ENCODE peak calls at places on chromosomes 4 and X, in five cellular contexts. One of them, this sample, is unnamed.

GRCh38 chrX:40816906-40817305 is 81.6 kb upstream of the MED14 start:
- DNase-seq in A549: no peak
- DNase-seq in transverse colon: no peak
- DNase-seq in sigmoid colon: no peak
- DNase-seq in esophagus squamous epithelium: no peak
- DNase-seq in this sample: no peak

GRCh38 chr4:170202721-170203120 is 113.0 kb upstream of the AADAT start:
- DNase-seq in transverse colon: no peak
- DNase-seq in A549: no peak
- DNase-seq in esophagus squamous epithelium: no peak
- DNase-seq in sigmoid colon: no peak
- DNase-seq in this sample: no peak

GRCh38 chr4:1960170-1960825 is 48.5 kb downstream of the NELFA start:
- DNase-seq in transverse colon: no peak
- DNase-seq in esophagus squamous epithelium: no peak
- DNase-seq in sigmoid colon: no peak
- DNase-seq in A549: no peak
- DNase-seq in this sample: no peak

GRCh38 chr4:187370918-187371317 is 624.7 kb upstream of the ZFP42 start:
- DNase-seq in sigmoid colon: no peak
- DNase-seq in A549: no peak
- DNase-seq in transverse colon: no peak
- DNase-seq in esophagus squamous epithelium: no peak
- DNase-seq in this sample: no peak

GRCh38 chr4:52873861-52874343 is 11.8 kb downstream of the RASL11B start:
- DNase-seq in sigmoid colon: no peak
- DNase-seq in A549: no peak
- DNase-seq in transverse colon: peak
- DNase-seq in esophagus squamous epithelium: no peak
- DNase-seq in this sample: no peak

GRCh38 chrX:31436424-31436823 is 364.6 kb upstream of the FTHL17 start:
- DNase-seq in A549: no peak
- DNase-seq in sigmoid colon: no peak
- DNase-seq in transverse colon: no peak
- DNase-seq in esophagus squamous epithelium: no peak
- DNase-seq in this sample: no peak

GRCh38 chr4:152935661-152936445 is at the start of gene FHDC1:
- DNase-seq in transverse colon: peak
- DNase-seq in esophagus squamous epithelium: no peak
- DNase-seq in sigmoid colon: no peak
- DNase-seq in A549: no peak
- DNase-seq in this sample: no peak

GRCh38 chr4:1302159-1302558 is 12.5 kb downstream of the MAEA start:
- DNase-seq in A549: no peak
- DNase-seq in sigmoid colon: no peak
- DNase-seq in transverse colon: no peak
- DNase-seq in esophagus squamous epithelium: no peak
- DNase-seq in this sample: no peak

GRCh38 chr4:75512336-75513211 is 1.6 kb downstream of the RCHY1 start:
- DNase-seq in esophagus squamous epithelium: no peak
- DNase-seq in A549: no peak
- DNase-seq in sigmoid colon: no peak
- DNase-seq in transverse colon: no peak
- DNase-seq in this sample: no peak

GRCh38 chr4:2427383-2428334 is 8.9 kb downstream of the CFAP99 start:
- DNase-seq in esophagus squamous epithelium: no peak
- DNase-seq in A549: no peak
- DNase-seq in transverse colon: no peak
- DNase-seq in sigmoid colon: no peak
- DNase-seq in this sample: no peak

GRCh38 chr4:148749403-148749802 is 307.2 kb upstream of the NR3C2 start:
- DNase-seq in transverse colon: no peak
- DNase-seq in sigmoid colon: no peak
- DNase-seq in esophagus squamous epithelium: no peak
- DNase-seq in A549: no peak
- DNase-seq in this sample: no peak

GRCh38 chr4:71261633-71262121 is 77.1 kb upstream of the SLC4A4 start:
- DNase-seq in esophagus squamous epithelium: no peak
- DNase-seq in transverse colon: no peak
- DNase-seq in sigmoid colon: no peak
- DNase-seq in A549: no peak
- DNase-seq in this sample: no peak

GRCh38 chr4:7244343-7244680 is 52.0 kb downstream of the SORCS2 start:
- DNase-seq in transverse colon: no peak
- DNase-seq in sigmoid colon: no peak
- DNase-seq in esophagus squamous epithelium: no peak
- DNase-seq in A549: no peak
- DNase-seq in this sample: no peak

GRCh38 chr4:101292901-101293300 is 54.4 kb downstream of the PPP3CA start:
- DNase-seq in esophagus squamous epithelium: no peak
- DNase-seq in A549: no peak
- DNase-seq in transverse colon: no peak
- DNase-seq in sigmoid colon: no peak
- DNase-seq in this sample: no peak

GRCh38 chr4:8781641-8782040 is 90.0 kb downstream of the HMX1 start:
- DNase-seq in esophagus squamous epithelium: no peak
- DNase-seq in A549: no peak
- DNase-seq in sigmoid colon: no peak
- DNase-seq in transverse colon: no peak
- DNase-seq in this sample: no peak

GRCh38 chr4:146308951-146309350 is 94.6 kb downstream of the REELD1 start:
- DNase-seq in sigmoid colon: no peak
- DNase-seq in esophagus squamous epithelium: no peak
- DNase-seq in A549: no peak
- DNase-seq in transverse colon: no peak
- DNase-seq in this sample: no peak

GRCh38 chrX:119753639-119754257 is 4.6 kb upstream of the SOWAHD start:
- DNase-seq in transverse colon: peak
- DNase-seq in esophagus squamous epithelium: no peak
- DNase-seq in A549: no peak
- DNase-seq in sigmoid colon: no peak
- DNase-seq in this sample: no peak
- TF ChIP-seq CTCF in transverse colon: peak
- TF ChIP-seq CTCF in esophagus squamous epithelium: peak
- TF ChIP-seq CTCF in A549: peak
- TF ChIP-seq CTCF in sigmoid colon: peak
- TF ChIP-seq CTCF in this sample: no peak

GRCh38 chrX:154372612-154373022 is 1.8 kb downstream of the FLNA start:
- DNase-seq in sigmoid colon: no peak
- DNase-seq in esophagus squamous epithelium: no peak
- DNase-seq in transverse colon: no peak
- DNase-seq in A549: peak
- DNase-seq in this sample: no peak
- H3K4me3 ChIP-seq in sigmoid colon: peak
- H3K4me3 ChIP-seq in esophagus squamous epithelium: peak
- H3K4me3 ChIP-seq in transverse colon: peak
- H3K4me3 ChIP-seq in A549: no peak
- H3K4me3 ChIP-seq in this sample: no peak

DNA sequence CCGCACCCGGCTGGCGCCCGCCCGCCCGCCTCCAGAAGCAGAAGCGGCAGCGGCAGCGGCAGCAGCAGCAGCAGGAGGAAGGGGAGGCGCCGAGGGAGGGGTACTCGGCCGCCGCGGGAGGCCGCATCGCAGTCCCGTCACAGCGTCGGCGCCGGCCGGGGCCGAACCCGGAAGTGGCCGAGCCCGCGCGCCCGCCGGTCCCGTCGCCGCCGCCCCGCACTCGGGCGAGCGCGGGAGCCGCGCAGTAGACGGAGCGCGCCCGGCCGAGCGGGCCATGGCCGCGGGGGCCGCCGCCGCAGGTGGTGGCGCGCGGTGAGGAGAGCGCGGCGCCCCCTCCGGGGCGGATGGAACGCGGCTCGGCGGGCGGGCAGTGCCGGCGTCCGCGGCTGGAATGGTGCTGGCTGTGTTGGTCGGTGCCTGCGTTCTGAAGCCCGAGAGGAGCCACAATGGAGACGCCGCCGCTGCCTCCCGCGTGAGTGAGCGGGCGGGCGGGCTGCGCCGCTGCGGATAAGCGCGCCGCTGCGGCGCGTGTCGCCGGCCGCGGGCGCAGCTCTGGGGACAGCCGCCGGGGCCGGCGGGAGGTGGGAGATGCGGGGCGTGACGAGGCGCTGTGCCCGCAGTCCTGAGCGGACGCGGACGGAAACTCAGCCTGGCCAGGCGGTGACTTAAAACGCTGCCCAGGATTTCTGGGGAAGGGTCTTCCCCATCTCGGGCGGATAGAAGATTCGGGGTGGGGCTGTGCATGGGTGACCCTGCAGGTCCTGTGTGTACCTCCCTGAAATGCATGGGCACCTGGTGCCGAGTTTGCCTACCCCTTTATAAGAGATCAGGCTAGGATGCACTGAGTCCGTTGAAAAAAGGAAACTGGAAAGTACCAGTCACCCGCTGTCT is at the start of gene KLHL2:
- DNase-seq in esophagus squamous epithelium: peak
- DNase-seq in A549: peak
- DNase-seq in transverse colon: peak
- DNase-seq in sigmoid colon: peak
- DNase-seq in this sample: peak
- TF ChIP-seq POLR2A in esophagus squamous epithelium: peak
- TF ChIP-seq POLR2A in A549: peak
- TF ChIP-seq POLR2A in transverse colon: no peak
- TF ChIP-seq POLR2A in sigmoid colon: no peak
- TF ChIP-seq POLR2A in this sample: no peak

GRCh38 chr4:13298655-13299054 is 185.5 kb downstream of the RAB28 start:
- DNase-seq in A549: no peak
- DNase-seq in sigmoid colon: peak
- DNase-seq in transverse colon: peak
- DNase-seq in esophagus squamous epithelium: no peak
- DNase-seq in this sample: no peak
- TF ChIP-seq CTCF in A549: no peak
- TF ChIP-seq CTCF in sigmoid colon: peak
- TF ChIP-seq CTCF in transverse colon: peak
- TF ChIP-seq CTCF in esophagus squamous epithelium: no peak
- TF ChIP-seq CTCF in this sample: no peak

GRCh38 chr4:108044951-108045686 is 55.4 kb downstream of the HADH start:
- DNase-seq in A549: no peak
- DNase-seq in esophagus squamous epithelium: no peak
- DNase-seq in transverse colon: no peak
- DNase-seq in sigmoid colon: no peak
- DNase-seq in this sample: no peak
- H3K4me3 ChIP-seq in A549: no peak
- H3K4me3 ChIP-seq in esophagus squamous epithelium: no peak
- H3K4me3 ChIP-seq in transverse colon: no peak
- H3K4me3 ChIP-seq in sigmoid colon: no peak
- H3K4me3 ChIP-seq in this sample: no peak

This sample was measured in lower leg skin.